ENCODE peak calls at places on chromosomes 6 and 20, in six cellular contexts. One of them, this sample, is unnamed.

GRCh38 chr6:107020239-107020638 is 7.8 kb upstream of the MTRES1 start:
- DNase-seq in lower lobe of right lung: no peak
- DNase-seq in PC-3: no peak
- DNase-seq in amygdala: no peak
- DNase-seq in NCI-H345: no peak
- DNase-seq in T-cell: no peak
- DNase-seq in this sample: no peak

GRCh38 chr20:62508641-62509051 is 32.9 kb upstream of the GATA5 start:
- DNase-seq in T-cell: no peak
- DNase-seq in PC-3: no peak
- DNase-seq in NCI-H345: no peak
- DNase-seq in lower lobe of right lung: no peak
- DNase-seq in amygdala: no peak
- DNase-seq in this sample: no peak

GRCh38 chr20:2387180-2387577 is 6.5 kb downstream of the TGM6 start:
- DNase-seq in lower lobe of right lung: no peak
- DNase-seq in NCI-H345: no peak
- DNase-seq in T-cell: no peak
- DNase-seq in amygdala: no peak
- DNase-seq in PC-3: peak
- DNase-seq in this sample: peak

GRCh38 chr6:166922937-166923336 is 33.4 kb downstream of the RNASET2 start:
- DNase-seq in PC-3: no peak
- DNase-seq in amygdala: no peak
- DNase-seq in T-cell: no peak
- DNase-seq in lower lobe of right lung: no peak
- DNase-seq in NCI-H345: no peak
- DNase-seq in this sample: no peak

GRCh38 chr20:35006009-35006408 is 50.3 kb downstream of the MYH7B start:
- DNase-seq in lower lobe of right lung: peak
- DNase-seq in NCI-H345: no peak
- DNase-seq in amygdala: no peak
- DNase-seq in PC-3: no peak
- DNase-seq in T-cell: no peak
- DNase-seq in this sample: no peak

GRCh38 chr6:75275067-75275466 is 9.5 kb downstream of the TMEM30A start:
- DNase-seq in amygdala: no peak
- DNase-seq in lower lobe of right lung: no peak
- DNase-seq in T-cell: no peak
- DNase-seq in NCI-H345: no peak
- DNase-seq in PC-3: peak
- DNase-seq in this sample: peak

GRCh38 chr20:25320035-25320800 is 70.4 kb downstream of the ABHD12 start:
- DNase-seq in PC-3: no peak
- DNase-seq in T-cell: no peak
- DNase-seq in amygdala: no peak
- DNase-seq in NCI-H345: peak
- DNase-seq in lower lobe of right lung: no peak
- DNase-seq in this sample: no peak

GRCh38 chr20:50359607-50360217 is 150.5 kb upstream of the PTPN1 start:
- DNase-seq in T-cell: no peak
- DNase-seq in amygdala: no peak
- DNase-seq in NCI-H345: no peak
- DNase-seq in lower lobe of right lung: no peak
- DNase-seq in PC-3: no peak
- DNase-seq in this sample: no peak

GRCh38 chr20:48680650-48681049 is 147.1 kb downstream of the PREX1 start:
- DNase-seq in NCI-H345: no peak
- DNase-seq in lower lobe of right lung: peak
- DNase-seq in PC-3: no peak
- DNase-seq in T-cell: no peak
- DNase-seq in amygdala: no peak
- DNase-seq in this sample: no peak

GRCh38 chr6:13803581-13803980 is 10.8 kb downstream of the MCUR1 start:
- DNase-seq in T-cell: no peak
- DNase-seq in lower lobe of right lung: no peak
- DNase-seq in amygdala: no peak
- DNase-seq in NCI-H345: no peak
- DNase-seq in PC-3: no peak
- DNase-seq in this sample: no peak

GRCh38 chr20:56515657-56516381 is 8.7 kb upstream of the FAM209A start:
- DNase-seq in T-cell: no peak
- DNase-seq in NCI-H345: no peak
- DNase-seq in PC-3: peak
- DNase-seq in amygdala: no peak
- DNase-seq in lower lobe of right lung: no peak
- DNase-seq in this sample: no peak

GRCh38 chr6:169453221-169453620 is 199.6 kb upstream of the THBS2 start:
- DNase-seq in amygdala: no peak
- DNase-seq in lower lobe of right lung: no peak
- DNase-seq in T-cell: no peak
- DNase-seq in NCI-H345: no peak
- DNase-seq in PC-3: no peak
- DNase-seq in this sample: no peak

GRCh38 chr6:138278326-138278725 is 60.0 kb upstream of the PBOV1 start:
- DNase-seq in lower lobe of right lung: no peak
- DNase-seq in NCI-H345: peak
- DNase-seq in T-cell: no peak
- DNase-seq in amygdala: no peak
- DNase-seq in PC-3: peak
- DNase-seq in this sample: peak

GRCh38 chr6:147699637-147700036 is 191.1 kb downstream of the SAMD5 start:
- DNase-seq in NCI-H345: no peak
- DNase-seq in PC-3: peak
- DNase-seq in lower lobe of right lung: no peak
- DNase-seq in T-cell: no peak
- DNase-seq in amygdala: no peak
- DNase-seq in this sample: peak

GRCh38 chr6:156485145-156485544 is 292.0 kb upstream of the ARID1B start:
- DNase-seq in PC-3: no peak
- DNase-seq in lower lobe of right lung: no peak
- DNase-seq in NCI-H345: no peak
- DNase-seq in T-cell: no peak
- DNase-seq in amygdala: no peak
- DNase-seq in this sample: no peak

This sample was measured in HT1080.